ENCODE peak calls at places on chromosome 11, in eight cellular contexts. O, G, C, L, S, D, I and Z are unnamed samples.

GRCh38 chr11:124799384-124800225 is 601 bp downstream of the MSANTD2 start:
- DNase-seq in C (peak; percentile 8), I (no peak), O (peak; percentile 21), G (peak; percentile 48), S (no peak), D (peak; percentile 87), L (peak; percentile 33), Z (peak; percentile 68)

GRCh38 chr11:47324520-47324919 is 28.0 kb downstream of the MYBPC3 start:
- DNase-seq in D (no peak), C (no peak), I (no peak), L (no peak), S (no peak), O (no peak), G (no peak), Z (no peak)

GRCh38 chr11:103803062-103803461 is 233.4 kb upstream of the DDI1 start:
- DNase-seq in I (no peak), D (no peak), O (no peak), C (peak; percentile 80), L (no peak), G (no peak), S (no peak), Z (no peak)

GRCh38 chr11:26297179-26297970 is 34.6 kb upstream of the ANO3 start:
- DNase-seq in G (no peak), S (peak; percentile 58), C (peak; percentile 81), D (no peak), I (peak; percentile 2), O (peak; percentile 91), L (peak; percentile 64), Z (peak; percentile 91)

GRCh38 chr11:86676533-86677154 is 4.2 kb upstream of the ME3 start:
- DNase-seq in D (peak; percentile 63), S (peak; percentile 18), I (peak; percentile 33), G (peak; percentile 87), C (no peak), L (peak; percentile 18), O (no peak), Z (no peak)

GRCh38 chr11:19868281-19868821 is 155.7 kb downstream of the NAV2 start:
- DNase-seq in G (no peak), S (no peak), L (peak; percentile 33), C (peak; percentile 88), D (no peak), I (no peak), O (peak; percentile 91), Z (peak; percentile 30)

GRCh38 chr11:48006301-48006992 is 26.1 kb downstream of the PTPRJ start:
- DNase-seq in S (no peak), D (no peak), C (peak; percentile 78), I (no peak), G (no peak), O (peak; percentile 64), L (peak; percentile 74), Z (peak; percentile 62)

GRCh38 chr11:112159098-112159761 is 4.7 kb downstream of the IL18 start:
- DNase-seq in S (no peak), L (no peak), I (no peak), G (no peak), O (no peak), D (no peak), C (no peak), Z (no peak)

GRCh38 chr11:114084414-114084813 is 24.9 kb downstream of the ZBTB16 start:
- DNase-seq in S (no peak), L (no peak), O (no peak), C (no peak), G (no peak), I (no peak), D (no peak), Z (no peak)

GRCh38 chr11:93169950-93170561 is 27.7 kb downstream of the SLC36A4 start:
- DNase-seq in O (peak; percentile 70), I (peak; percentile 22), C (peak; percentile 5), S (peak; percentile 24), L (peak; percentile 67), G (no peak), D (no peak), Z (peak; percentile 65)

GRCh38 chr11:14894657-14895598 is 2.9 kb upstream of the CYP2R1 start:
- DNase-seq in C (no peak), G (no peak), I (no peak), S (no peak), D (peak; percentile 41), O (peak; percentile 93), L (no peak), Z (peak; percentile 67)

GRCh38 chr11:80163441-80163840 is 722.6 kb upstream of the TENM4 start:
- DNase-seq in G (no peak), O (no peak), L (peak; percentile 13), S (no peak), C (no peak), D (no peak), I (no peak), Z (no peak)

GRCh38 chr11:69642913-69643632 is 2.1 kb downstream of the CCND1 start:
- DNase-seq in L (peak; percentile 85), I (no peak), C (peak; percentile 44), G (peak; percentile 79), O (peak; percentile 82), D (peak; percentile 93), S (peak; percentile 50), Z (peak; percentile 92)

GRCh38 chr11:17741487-17741886 is 6.9 kb downstream of the KCNC1 start:
- DNase-seq in D (peak; percentile 66), G (no peak), L (no peak), C (no peak), S (no peak), I (no peak), O (no peak), Z (no peak)

GRCh38 chr11:8127442-8127841 is 41.4 kb downstream of the RIC3 start:
- DNase-seq in O (no peak), S (no peak), I (no peak), C (no peak), G (no peak), L (no peak), D (no peak), Z (no peak)

GRCh38 chr11:131749100-131749499 is 378.7 kb downstream of the NTM start:
- DNase-seq in S (no peak), I (no peak), G (no peak), O (peak; percentile 74), L (peak; percentile 27), D (no peak), C (peak; percentile 99), Z (peak; percentile 60)

GRCh38 chr11:21615871-21616270 is 577.0 kb upstream of the ANO5 start:
- DNase-seq in C (no peak), G (no peak), S (no peak), D (no peak), L (no peak), I (no peak), O (no peak), Z (no peak)

GRCh38 chr11:105609341-105609781 is 512 bp upstream of the GRIA4 start:
- DNase-seq in O (peak; percentile 13), L (peak; percentile 62), I (peak; percentile 23), D (no peak), C (no peak), G (peak; percentile 51), S (peak; percentile 8), Z (peak; percentile 16)

GRCh38 chr11:35144103-35144741 is 5.3 kb downstream of the CD44 start:
- DNase-seq in L (peak; percentile 83), D (no peak), G (no peak), C (peak; percentile 84), I (no peak), O (peak; percentile 73), S (no peak), Z (peak; percentile 81)

GRCh38 chr11:11814614-11815452 is 26.9 kb upstream of the USP47 start:
- DNase-seq in S (no peak), D (no peak), C (no peak), L (no peak), I (no peak), G (no peak), O (no peak), Z (no peak)

GRCh38 chr11:68263444-68264035 is 8.2 kb downstream of the C11orf24 start:
- DNase-seq in I (no peak), C (no peak), G (peak; percentile 6), L (no peak), D (no peak), O (no peak), S (no peak), Z (no peak)

GRCh38 chr11:414333-414857 is 404 bp downstream of the SIGIRR start:
- DNase-seq in G (no peak), I (no peak), D (no peak), L (no peak), S (no peak), C (no peak), O (no peak), Z (no peak)
- H3K9ac ChIP-seq in G (no peak overlapping the region), I (no peak overlapping the region), D (no peak overlapping the region), L (no peak overlapping the region), S (no peak overlapping the region), C (no peak overlapping the region), O (peak overlapping the region; percentile 16), Z (no peak overlapping the region)

GRCh38 chr11:788953-789940 is 643 bp downstream of the CEND1 start:
- DNase-seq in D (no peak), G (no peak), I (no peak), O (no peak), L (no peak), S (no peak), C (no peak), Z (no peak)
- H3K9ac ChIP-seq in D (no peak overlapping the region), G (no peak overlapping the region), I (no peak overlapping the region), O (no peak overlapping the region), L (no peak overlapping the region), S (peak overlapping the region; percentile 4), C (no peak overlapping the region), Z (no peak overlapping the region)

DNA sequence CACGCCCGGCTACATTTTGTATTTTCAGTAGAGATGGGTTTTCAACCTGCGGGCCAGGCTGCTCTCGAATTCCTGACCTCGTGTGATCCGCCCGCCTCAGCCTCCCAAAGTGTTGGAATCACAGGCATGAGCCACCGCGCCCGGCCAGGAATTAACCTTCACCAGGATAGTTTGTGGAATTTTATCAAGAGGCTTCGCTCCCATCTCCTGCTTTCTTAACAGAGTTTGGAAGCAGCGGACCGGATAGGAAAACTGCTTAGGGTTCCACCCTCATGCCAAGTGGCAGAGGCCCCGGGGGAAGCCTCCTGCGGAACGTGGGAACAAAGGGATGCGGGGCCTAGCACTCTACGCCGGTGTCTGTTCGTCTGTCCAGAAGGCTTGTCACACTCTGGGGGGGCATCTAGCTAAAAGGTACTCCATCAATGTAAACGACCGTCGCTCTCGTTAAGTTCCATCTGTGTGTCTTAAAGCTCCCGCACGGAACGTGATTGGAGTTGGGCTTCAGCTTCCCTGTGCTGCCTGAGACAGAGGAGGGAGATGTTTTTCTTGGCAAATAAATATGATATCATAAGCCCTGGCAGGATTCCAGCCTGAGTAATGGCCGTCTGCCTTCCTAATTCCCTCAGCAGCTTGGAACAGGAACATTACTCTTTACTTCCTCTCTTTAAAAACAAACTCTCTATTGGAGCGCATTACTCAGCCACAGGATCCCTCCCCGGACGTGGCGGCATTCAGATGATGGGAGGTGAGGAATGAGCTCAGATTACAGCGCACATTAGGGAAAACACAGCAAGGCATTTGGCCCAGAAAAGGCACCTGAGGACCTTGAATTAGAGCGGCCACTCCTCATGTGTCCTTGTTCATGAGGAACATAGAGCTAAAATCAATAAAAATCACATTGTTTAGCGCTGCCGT is 230.2 kb downstream of the ST3GAL4 start:
- DNase-seq in O (peak; percentile 94), D (no peak), S (no peak), C (peak; percentile 91), G (peak; percentile 81), I (no peak), L (peak; percentile 93), Z (peak; percentile 92)
- H3K9ac ChIP-seq in O (no peak overlapping the region), D (no peak overlapping the region), S (no peak overlapping the region), C (peak overlapping the region; percentile 76), G (no peak overlapping the region), I (no peak overlapping the region), L (no peak overlapping the region), Z (peak overlapping the region; percentile 58)

DNA sequence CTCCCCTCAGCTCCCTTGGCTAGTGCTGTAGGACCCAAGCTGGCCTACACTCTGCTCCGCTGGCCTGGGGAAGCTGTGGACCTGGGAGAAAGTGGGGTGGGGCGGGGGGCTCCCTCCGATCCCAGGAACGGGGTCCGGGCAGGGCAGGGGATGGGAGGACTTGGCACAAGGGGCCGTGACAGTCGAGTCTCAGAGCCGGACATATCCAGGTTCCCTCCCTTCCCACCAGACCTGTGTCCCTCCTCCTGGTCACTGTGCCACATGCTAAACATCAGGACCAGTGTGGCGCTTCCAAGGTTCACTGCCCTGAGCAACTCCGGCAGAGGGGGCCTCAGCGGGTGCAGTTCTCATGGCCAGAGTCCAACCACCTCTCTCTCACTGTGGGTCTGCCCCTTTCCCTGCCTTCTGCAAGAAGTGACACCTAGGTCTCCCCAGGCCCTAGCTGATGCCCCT is 2.0 kb downstream of the DUSP8 start:
- DNase-seq in G (peak; percentile 25), D (no peak), C (no peak), I (no peak), L (no peak), O (no peak), S (peak; percentile 25), Z (no peak)
- H3K9ac ChIP-seq in G (no peak overlapping the region), D (no peak overlapping the region), C (no peak overlapping the region), I (no peak overlapping the region), L (no peak overlapping the region), O (no peak overlapping the region), S (peak overlapping the region; percentile 84), Z (no peak overlapping the region)